ENCODE peak calls at places on chromosome 17, in four cellular contexts. One of them, this sample, is unnamed.
A peak's percentile ranks its signal among the peaks of the same experiment; 100 is the strongest.

GRCh38 chr17:78416311-78416711 is 37.9 kb downstream of the PGS1 start:
- DNase-seq in iris pigment epithelial cell: peak; percentile 55
- DNase-seq in COLO829: no peak
- DNase-seq in activated naive CD4-positive, alpha-beta T cell: no peak
- DNase-seq in this sample: no peak

GRCh38 chr17:41329279-41329925 is 13.9 kb upstream of the KRTAP17-1 start:
- DNase-seq in iris pigment epithelial cell: peak; percentile 57
- DNase-seq in COLO829: peak; percentile 48
- DNase-seq in activated naive CD4-positive, alpha-beta T cell: no peak
- DNase-seq in this sample: no peak

GRCh38 chr17:82273327-82274133 is at the start of gene CSNK1D:
- DNase-seq in iris pigment epithelial cell: peak; percentile 80
- DNase-seq in COLO829: peak; percentile 91
- DNase-seq in activated naive CD4-positive, alpha-beta T cell: peak; percentile 85
- DNase-seq in this sample: peak; percentile 87

GRCh38 chr17:82320956-82321927 is 3.8 kb upstream of the CD7 start:
- DNase-seq in iris pigment epithelial cell: no peak
- DNase-seq in COLO829: no peak
- DNase-seq in activated naive CD4-positive, alpha-beta T cell: peak; percentile 57
- DNase-seq in this sample: no peak

GRCh38 chr17:70588003-70588402 is 418.7 kb downstream of the KCNJ2 start:
- DNase-seq in iris pigment epithelial cell: peak; percentile 36
- DNase-seq in COLO829: peak; percentile 23
- DNase-seq in activated naive CD4-positive, alpha-beta T cell: no peak
- DNase-seq in this sample: no peak

GRCh38 chr17:64281962-64282752 is 19.1 kb upstream of the TEX2 start:
- DNase-seq in iris pigment epithelial cell: peak; percentile 78
- DNase-seq in COLO829: peak; percentile 57
- DNase-seq in activated naive CD4-positive, alpha-beta T cell: no peak
- DNase-seq in this sample: peak; percentile 52

GRCh38 chr17:68759343-68760140 is 158.4 kb upstream of the FAM20A start:
- DNase-seq in iris pigment epithelial cell: peak; percentile 94
- DNase-seq in COLO829: peak; percentile 95
- DNase-seq in activated naive CD4-positive, alpha-beta T cell: no peak
- DNase-seq in this sample: peak; percentile 80

GRCh38 chr17:57676543-57676942 is 68.6 kb downstream of the CCDC182 start:
- DNase-seq in iris pigment epithelial cell: no peak
- DNase-seq in COLO829: no peak
- DNase-seq in activated naive CD4-positive, alpha-beta T cell: no peak
- DNase-seq in this sample: no peak

GRCh38 chr17:70121136-70121535 is 46.1 kb downstream of the KCNJ16 start:
- DNase-seq in iris pigment epithelial cell: no peak
- DNase-seq in COLO829: no peak
- DNase-seq in activated naive CD4-positive, alpha-beta T cell: no peak
- DNase-seq in this sample: no peak

GRCh38 chr17:35947156-35947585 is 3.7 kb upstream of the LYZL6 start:
- DNase-seq in iris pigment epithelial cell: peak; percentile 41
- DNase-seq in COLO829: peak; percentile 48
- DNase-seq in activated naive CD4-positive, alpha-beta T cell: no peak
- DNase-seq in this sample: no peak

GRCh38 chr17:73255671-73256181 is 6.0 kb downstream of the CPSF4L start:
- DNase-seq in iris pigment epithelial cell: peak; percentile 28
- DNase-seq in COLO829: peak; percentile 64
- DNase-seq in activated naive CD4-positive, alpha-beta T cell: peak; percentile 25
- DNase-seq in this sample: no peak

GRCh38 chr17:55202906-55203305 is 61.9 kb upstream of the HLF start:
- DNase-seq in iris pigment epithelial cell: no peak
- DNase-seq in COLO829: no peak
- DNase-seq in activated naive CD4-positive, alpha-beta T cell: no peak
- DNase-seq in this sample: no peak

GRCh38 chr17:48231995-48232729 is 124.6 kb downstream of the SNX11 start:
- DNase-seq in iris pigment epithelial cell: no peak
- DNase-seq in COLO829: no peak
- DNase-seq in activated naive CD4-positive, alpha-beta T cell: no peak
- DNase-seq in this sample: no peak

GRCh38 chr17:1989135-1989534 is 36.0 kb downstream of the RTN4RL1 start:
- DNase-seq in iris pigment epithelial cell: peak; percentile 68
- DNase-seq in COLO829: no peak
- DNase-seq in activated naive CD4-positive, alpha-beta T cell: no peak
- DNase-seq in this sample: no peak

GRCh38 chr17:8109669-8110455 is 8.5 kb downstream of the ALOXE3 start:
- DNase-seq in iris pigment epithelial cell: peak; percentile 15
- DNase-seq in COLO829: no peak
- DNase-seq in activated naive CD4-positive, alpha-beta T cell: peak; percentile 67
- DNase-seq in this sample: no peak

GRCh38 chr17:8398980-8399379 is 1.4 kb upstream of the RNF222 start:
- DNase-seq in iris pigment epithelial cell: no peak
- DNase-seq in COLO829: no peak
- DNase-seq in activated naive CD4-positive, alpha-beta T cell: no peak
- DNase-seq in this sample: no peak

GRCh38 chr17:31074772-31075538 is 19.8 kb upstream of the NF1 start:
- DNase-seq in iris pigment epithelial cell: peak; percentile 76
- DNase-seq in COLO829: no peak
- DNase-seq in activated naive CD4-positive, alpha-beta T cell: no peak
- DNase-seq in this sample: no peak

GRCh38 chr17:647340-648197 is 67.1 kb downstream of the VPS53 start:
- DNase-seq in iris pigment epithelial cell: no peak
- DNase-seq in COLO829: no peak
- DNase-seq in activated naive CD4-positive, alpha-beta T cell: no peak
- DNase-seq in this sample: no peak

GRCh38 chr17:62778990-62779681 is 29.0 kb downstream of the MARCHF10 start:
- DNase-seq in iris pigment epithelial cell: peak; percentile 97
- DNase-seq in COLO829: no peak
- DNase-seq in activated naive CD4-positive, alpha-beta T cell: no peak
- DNase-seq in this sample: peak; percentile 86

GRCh38 chr17:56894859-56895455 is 18.9 kb downstream of the TRIM25 start:
- DNase-seq in iris pigment epithelial cell: no peak
- DNase-seq in COLO829: no peak
- DNase-seq in activated naive CD4-positive, alpha-beta T cell: no peak
- DNase-seq in this sample: no peak

GRCh38 chr17:17929655-17930380 is 42.4 kb downstream of the TOM1L2 start:
- DNase-seq in iris pigment epithelial cell: no peak
- DNase-seq in COLO829: no peak
- DNase-seq in activated naive CD4-positive, alpha-beta T cell: no peak
- DNase-seq in this sample: no peak